ENCODE peak calls at places on chromosomes 4 and X, in five cellular contexts. K is cardiac muscle cell, U is psoas muscle, E is colonic mucosa, W is fibroblast of mammary gland. X is an unnamed sample.

GRCh38 chr4:121070696-121071639 is 1.4 kb downstream of the NDNF start:
- DNase-seq in E (peak), W (peak), K (peak), U (peak), X (peak)

GRCh38 chr4:915041-915474 is 17.1 kb downstream of the GAK start:
- DNase-seq in W (peak), E (no peak), U (no peak), K (no peak), X (no peak)

GRCh38 chr4:1477045-1477905 is 71.0 kb upstream of the NKX1-1 start:
- DNase-seq in K (no peak), U (no peak), W (no peak), E (no peak), X (no peak)

GRCh38 chr4:133921280-133922195 is 280.1 kb downstream of the PABPC4L start:
- DNase-seq in K (peak), E (no peak), U (no peak), W (peak), X (no peak)

GRCh38 chr4:139528377-139529005 is 27.5 kb downstream of the SETD7 start:
- DNase-seq in E (peak), U (peak), K (peak), W (peak), X (no peak)

GRCh38 chr4:31261632-31262031 is 541.5 kb downstream of the PCDH7 start:
- DNase-seq in W (no peak), K (no peak), U (no peak), E (no peak), X (no peak)

GRCh38 chr4:48110452-48110978 is 23.5 kb downstream of the TXK start:
- DNase-seq in W (no peak), U (no peak), E (no peak), K (no peak), X (no peak)

GRCh38 chr4:92261256-92261655 is 42.5 kb upstream of the GRID2 start:
- DNase-seq in W (no peak), E (no peak), U (no peak), K (no peak), X (no peak)

GRCh38 chr4:133565379-133565778 is 416.3 kb downstream of the PCDH10 start:
- DNase-seq in K (peak), U (no peak), E (no peak), W (peak), X (no peak)

GRCh38 chr4:5125326-5125725 is 74.0 kb downstream of the STK32B start:
- DNase-seq in K (no peak), W (no peak), E (no peak), U (no peak), X (no peak)

GRCh38 chr4:72076562-72076961 is 44.8 kb downstream of the NPFFR2 start:
- DNase-seq in W (peak), K (no peak), U (no peak), E (no peak), X (no peak)

GRCh38 chr4:8537041-8537461 is 43.1 kb upstream of the GPR78 start:
- DNase-seq in U (peak), K (peak), W (peak), E (peak), X (no peak)

GRCh38 chrX:13427441-13428054 is 107.7 kb upstream of the ATXN3L start:
- DNase-seq in K (no peak), W (no peak), U (no peak), E (no peak), X (no peak)

GRCh38 chrX:139831689-139832456 is 101.0 kb downstream of the ATP11C start:
- DNase-seq in W (peak), U (no peak), E (peak), K (peak), X (no peak)

GRCh38 chrX:50697691-50698090 is 116.3 kb downstream of the SHROOM4 start:
- DNase-seq in E (no peak), U (no peak), K (peak), W (peak), X (no peak)

GRCh38 chr4:13844740-13845139 is 217.2 kb upstream of the BOD1L1 start:
- DNase-seq in E (no peak), W (no peak), U (no peak), K (peak), X (no peak)

DNA sequence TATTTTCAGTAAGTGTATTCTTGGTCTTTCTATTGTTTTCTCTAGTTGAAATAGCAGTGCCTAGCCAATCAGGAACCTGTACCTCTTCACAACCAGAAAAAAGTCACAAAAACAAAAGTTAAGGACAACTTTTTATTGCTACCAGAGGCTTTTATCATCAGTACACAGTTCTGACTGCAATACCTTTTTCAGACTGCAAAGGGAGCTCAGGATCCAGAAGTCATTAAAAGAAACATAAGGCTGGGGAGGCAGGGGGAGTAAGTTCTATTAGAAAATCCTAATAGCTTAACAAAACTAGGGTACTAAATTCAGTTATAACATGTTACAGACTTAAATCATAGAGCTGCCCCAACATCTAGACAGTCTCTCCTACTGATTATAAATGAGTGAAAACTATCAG is 28.8 kb downstream of the CCNI start:
- DNase-seq in E (no peak), K (peak), W (peak), U (no peak), X (no peak)
- TF ChIP-seq CTCF in E (no peak), K (peak), W (peak), U (peak), X (peak)

GRCh38 chr4:129335263-129335662 is 239.3 kb downstream of the C4orf33 start:
- DNase-seq in E (no peak), K (no peak), U (no peak), W (no peak), X (no peak)

GRCh38 chr4:129336457-129336856 is 240.5 kb downstream of the C4orf33 start:
- DNase-seq in U (no peak), E (no peak), W (no peak), K (no peak), X (no peak)
- TF ChIP-seq CTCF in U (no peak), E (no peak), W (no peak), K (no peak), X (no peak)

GRCh38 chr4:174283507-174284180 is at the start of the genes CEP44 and FBXO8:
- DNase-seq in K (peak), U (peak), W (peak), E (peak), X (peak)
- TF ChIP-seq CTCF in K (no peak), U (no peak), W (no peak), E (no peak), X (no peak)

DNA sequence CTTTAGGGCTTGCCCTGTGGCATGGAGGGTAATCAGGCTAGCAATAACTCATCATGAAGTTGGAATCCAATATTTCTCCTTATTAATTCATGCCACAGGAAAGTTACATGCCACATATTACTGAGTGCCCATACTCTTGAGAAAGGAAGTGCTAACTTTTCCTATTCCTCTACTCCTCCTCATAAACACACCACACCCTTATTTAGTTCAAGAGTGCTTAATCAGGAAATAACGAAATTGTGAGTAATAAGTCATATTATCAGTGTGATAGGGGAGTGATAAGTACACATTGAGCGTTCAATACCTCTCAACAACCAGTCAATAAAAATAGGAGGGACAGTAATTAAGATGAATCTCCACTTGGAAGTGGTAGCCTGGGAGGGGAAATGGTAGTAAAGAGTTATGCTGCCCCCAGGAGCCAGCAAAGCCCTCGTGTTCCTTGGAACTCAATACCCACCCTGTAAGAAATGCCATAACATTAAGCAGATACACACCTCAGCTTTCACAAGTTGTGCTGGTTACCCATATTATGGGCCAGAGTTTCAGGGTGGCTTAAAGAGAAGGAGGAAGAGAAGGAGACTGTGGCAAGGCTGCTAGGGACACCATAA is 410.0 kb upstream of the NR3C2 start:
- DNase-seq in E (no peak), W (no peak), U (no peak), K (peak), X (no peak)
- TF ChIP-seq CTCF in E (no peak), W (no peak), U (peak), K (no peak), X (no peak)

GRCh38 chr4:153649572-153649991 is 34.5 kb upstream of the TLR2 start:
- DNase-seq in E (no peak), W (peak), U (no peak), K (no peak), X (no peak)
- TF ChIP-seq CTCF in E (no peak), W (peak), U (peak), K (peak), X (peak)

GRCh38 chrX:69987691-69988090 is 62.0 kb downstream of the AWAT2 start:
- DNase-seq in K (peak), E (no peak), W (peak), U (no peak), X (no peak)

GRCh38 chrX:69993494-69993893 is 56.2 kb downstream of the AWAT2 start:
- DNase-seq in E (no peak), W (no peak), U (no peak), K (no peak), X (no peak)

GRCh38 chrX:69995400-69996101 is 54.2 kb downstream of the AWAT2 start:
- DNase-seq in E (no peak), K (no peak), U (no peak), W (no peak), X (no peak)

GRCh38 chrX:69988955-69989394 is 60.8 kb downstream of the AWAT2 start:
- DNase-seq in E (no peak), K (peak), W (peak), U (no peak), X (no peak)

DNA sequence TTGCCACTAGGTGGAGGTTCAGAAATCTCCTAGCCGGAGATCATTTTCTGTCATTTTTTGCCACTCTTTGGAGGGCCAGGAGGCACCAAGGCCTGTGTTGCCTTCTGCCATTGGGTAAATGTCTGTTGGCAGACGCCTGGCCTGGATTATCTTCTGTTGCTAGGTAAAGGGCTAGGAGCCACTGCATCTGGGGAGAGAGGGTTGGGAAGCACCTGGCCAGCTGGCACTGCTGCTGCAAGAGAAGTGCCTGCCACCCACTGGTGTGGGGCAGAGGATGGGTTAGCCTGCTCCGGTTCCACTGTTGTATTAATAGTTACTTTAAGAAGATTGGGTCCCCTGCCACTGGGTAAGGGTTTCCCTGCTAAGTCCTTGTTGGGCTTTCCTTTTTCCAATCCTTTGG is 58.1 kb downstream of the AWAT2 start:
- DNase-seq in E (no peak), U (no peak), W (no peak), K (no peak), X (no peak)
- TF ChIP-seq CTCF in E (no peak), U (no peak), W (no peak), K (no peak), X (no peak)

GRCh38 chrX:38985945-38986344 is 184.7 kb downstream of the MID1IP1 start:
- DNase-seq in E (no peak), U (no peak), W (no peak), K (no peak), X (no peak)

GRCh38 chrX:38987135-38987780 is 186.0 kb downstream of the MID1IP1 start:
- DNase-seq in W (peak), K (no peak), U (no peak), E (peak), X (no peak)

GRCh38 chrX:38982843-38983242 is 181.6 kb downstream of the MID1IP1 start:
- DNase-seq in U (no peak), K (no peak), E (no peak), W (no peak), X (no peak)

GRCh38 chrX:38986586-38986985 is 185.3 kb downstream of the MID1IP1 start:
- DNase-seq in W (no peak), K (no peak), E (no peak), U (no peak), X (no peak)

DNA sequence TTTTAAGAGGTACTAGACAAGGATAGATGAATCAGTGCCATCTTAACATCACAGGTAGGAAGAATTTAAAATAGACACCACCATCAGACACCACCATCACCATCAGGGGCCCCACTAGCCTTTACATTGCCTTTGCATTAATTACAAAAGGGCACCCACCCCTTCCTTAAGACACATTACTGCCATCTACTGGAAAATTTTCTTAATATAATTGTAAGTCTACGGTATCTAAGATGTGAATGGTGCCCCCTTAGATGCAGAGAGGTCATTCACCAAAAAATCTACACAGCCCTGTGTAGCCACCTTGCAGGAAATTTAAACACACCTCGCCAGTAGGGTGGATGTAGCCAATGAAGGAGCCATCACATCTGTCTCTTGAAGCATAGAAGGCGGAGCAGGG is 184.1 kb downstream of the MID1IP1 start:
- DNase-seq in E (no peak), W (peak), K (peak), U (no peak), X (no peak)
- TF ChIP-seq CTCF in E (no peak), W (peak), K (peak), U (peak), X (no peak)

GRCh38 chr4:41883988-41884737 is 51.1 kb upstream of the TMEM33 start:
- DNase-seq in U (no peak), W (no peak), K (no peak), E (no peak), X (no peak)
- TF ChIP-seq CTCF in U (no peak), W (no peak), K (no peak), E (no peak), X (no peak)

X was measured in neural crest cell.